ENCODE peak calls at places on chromosomes 1 and 21, in ten cellular contexts. B is A549, H is GM23338, X is ovary, J is transverse colon, W is Peyer's patch, V is tibial artery, I is fibroblast of lung, U is pancreas, S is uterus. E is an unnamed sample.

GRCh38 chr1:13543927-13544556 is 30.2 kb upstream of the LRRC38 start:
- DNase-seq in B (peak; percentile 20), V (peak; percentile 36), W (no peak), U (no peak), J (peak; percentile 13), I (peak; percentile 3), X (peak; percentile 34), S (no peak), H (peak; percentile 10), E (no peak)

GRCh38 chr1:64941466-64942117 is 24.8 kb downstream of the JAK1 start:
- DNase-seq in H (no peak), J (no peak), U (no peak), V (no peak), I (no peak), X (no peak), S (no peak), W (no peak), B (no peak), E (no peak)

GRCh38 chr1:168497376-168497952 is 46.3 kb downstream of the XCL2 start:
- DNase-seq in B (no peak), H (no peak), V (no peak), W (no peak), I (no peak), U (no peak), S (no peak), J (no peak), X (no peak), E (no peak)

GRCh38 chr1:25845664-25846063 is 13.6 kb downstream of the AUNIP start:
- DNase-seq in U (no peak), J (no peak), H (no peak), V (no peak), W (no peak), X (no peak), I (no peak), S (no peak), B (no peak), E (no peak)

GRCh38 chr1:16007671-16008341 is 3.8 kb downstream of the SRARP start:
- DNase-seq in I (no peak), B (no peak), H (no peak), S (no peak), V (no peak), J (no peak), U (peak; percentile 0), W (no peak), X (peak; percentile 1), E (no peak)

GRCh38 chr1:50412813-50413476 is 10.3 kb downstream of the DMRTA2 start:
- DNase-seq in I (no peak), V (no peak), B (no peak), X (no peak), W (no peak), S (no peak), H (no peak), J (no peak), U (no peak), E (no peak)

GRCh38 chr21:46425566-46425965 is 33.1 kb upstream of the DIP2A start:
- DNase-seq in W (no peak), I (no peak), H (no peak), V (no peak), B (no peak), U (no peak), J (no peak), S (no peak), X (no peak), E (no peak)

GRCh38 chr1:233815357-233815756 is 89.1 kb upstream of the SLC35F3 start:
- DNase-seq in V (no peak), I (no peak), J (no peak), X (no peak), U (no peak), H (no peak), S (no peak), B (no peak), W (no peak), E (no peak)

GRCh38 chr1:38941527-38942019 is at the start of gene RHBDL2:
- DNase-seq in W (no peak), S (peak; percentile 17), J (peak; percentile 82), U (peak; percentile 71), H (peak; percentile 32), B (peak; percentile 35), I (peak; percentile 61), V (peak; percentile 22), X (no peak), E (no peak)

GRCh38 chr1:185681034-185681633 is 53.1 kb upstream of the HMCN1 start:
- DNase-seq in I (peak; percentile 26), J (no peak), S (no peak), X (no peak), U (no peak), V (no peak), W (no peak), H (peak; percentile 78), B (peak; percentile 56), E (peak; percentile 52)

GRCh38 chr1:205073511-205073910 is 10.7 kb downstream of the TMEM81 start:
- DNase-seq in V (no peak), H (no peak), B (no peak), U (no peak), S (no peak), J (no peak), X (no peak), I (no peak), W (no peak), E (no peak)

GRCh38 chr1:231937013-231937754 is 310.6 kb downstream of the DISC1 start:
- DNase-seq in S (no peak), J (no peak), U (no peak), I (no peak), X (no peak), H (no peak), B (no peak), W (no peak), V (peak; percentile 46), E (no peak)

GRCh38 chr1:24300971-24301370 is 18.2 kb upstream of the GRHL3 start:
- DNase-seq in S (no peak), X (no peak), B (no peak), V (no peak), H (no peak), J (no peak), W (peak; percentile 40), I (no peak), U (no peak), E (no peak)

GRCh38 chr1:152745289-152745704 is 12.5 kb upstream of the KPRP start:
- DNase-seq in J (no peak), B (peak; percentile 31), V (no peak), S (no peak), W (no peak), H (no peak), X (no peak), U (no peak), I (peak; percentile 36), E (no peak)

GRCh38 chr1:224059897-224060462 is 53.9 kb upstream of the FBXO28 start:
- DNase-seq in H (no peak), I (no peak), J (no peak), W (no peak), V (no peak), X (no peak), U (no peak), B (no peak), S (no peak), E (no peak)

GRCh38 chr1:193190096-193190744 is 3.8 kb upstream of the B3GALT2 start:
- DNase-seq in B (peak; percentile 24), I (peak; percentile 35), X (no peak), S (no peak), U (no peak), J (no peak), V (no peak), W (no peak), H (no peak), E (no peak)

GRCh38 chr1:172530000-172530399 is 3.0 kb upstream of the SUCO start:
- DNase-seq in W (no peak), H (no peak), S (no peak), B (no peak), V (no peak), U (no peak), X (no peak), I (no peak), J (no peak), E (peak; percentile 42)

GRCh38 chr1:99177465-99177864 is 86.8 kb upstream of the PLPPR4 start:
- DNase-seq in H (no peak), W (no peak), V (no peak), I (no peak), U (no peak), B (no peak), J (no peak), S (no peak), X (no peak), E (no peak)
- TF ChIP-seq CTCF in H (no peak), W (no peak), V (no peak), I (no peak), U (no peak), B (no peak), J (no peak), S (no peak), X (no peak), E (no peak)

DNA sequence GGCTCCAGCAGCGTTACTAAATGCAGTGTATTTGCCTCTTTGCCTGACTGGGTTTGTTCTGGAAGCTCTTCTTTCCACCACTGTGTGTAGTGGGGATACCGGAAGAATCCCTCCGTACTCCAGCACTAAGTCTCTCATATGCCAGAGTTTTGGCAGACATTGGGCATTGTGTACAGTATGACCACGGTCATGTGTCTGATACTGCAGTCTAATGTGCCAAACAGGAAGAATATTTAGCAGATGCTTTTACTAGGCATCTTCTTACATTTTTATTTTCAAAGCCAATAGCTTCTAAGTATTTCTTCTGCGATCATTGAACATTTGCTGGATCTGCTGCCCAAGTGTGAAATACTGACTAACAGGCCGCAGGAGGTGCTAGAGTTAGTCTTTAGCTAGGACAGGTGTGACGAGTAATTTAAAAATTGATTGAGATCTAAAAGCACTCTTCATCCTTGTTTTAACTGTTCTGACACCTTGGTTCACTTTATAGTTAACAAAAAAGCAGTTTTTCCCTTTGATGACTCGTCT is 658 bp upstream of the FAM78B start:
- DNase-seq in W (no peak), X (no peak), S (no peak), V (no peak), J (no peak), H (peak; percentile 20), U (no peak), B (no peak), I (no peak), E (no peak)
- H3K27ac ChIP-seq in W (no peak overlapping the region), X (no peak overlapping the region), S (peak overlapping the region; percentile 75), V (peak overlapping the region; percentile 57), J (peak overlapping the region; percentile 85), H (no peak overlapping the region), U (peak overlapping the region; percentile 22), B (peak overlapping the region; percentile 65), I (no peak overlapping the region), E (no peak overlapping the region)

GRCh38 chr1:21725738-21726392 is 56.7 kb upstream of the RAP1GAP start:
- DNase-seq in S (no peak), I (no peak), W (no peak), B (no peak), H (peak; percentile 16), J (no peak), X (no peak), U (no peak), V (no peak), E (no peak)
- TF ChIP-seq CTCF in S (no peak), I (no peak), W (no peak), B (no peak), H (no peak), J (no peak), X (no peak), U (no peak), V (no peak), E (no peak)

DNA sequence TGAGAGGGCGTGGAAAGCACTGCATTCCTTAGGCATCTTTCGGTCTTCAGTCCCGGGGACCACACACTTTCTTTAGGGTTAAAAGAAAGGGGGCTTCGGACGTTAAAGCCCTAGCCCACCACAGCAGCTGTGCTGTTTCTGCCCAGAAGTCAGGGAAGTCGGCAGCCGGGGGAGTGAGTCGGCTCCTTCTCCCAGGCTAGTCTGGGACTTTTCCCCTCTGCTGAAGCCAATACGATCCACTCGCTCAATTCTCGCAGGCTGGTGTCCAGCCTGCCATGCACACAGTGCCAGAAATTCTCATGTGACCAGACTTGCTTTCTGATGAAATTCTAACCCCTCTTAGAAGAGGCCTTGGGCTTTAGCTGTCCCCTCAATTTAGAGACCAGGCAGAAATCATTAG is 67.7 kb downstream of the BCAR3 start:
- DNase-seq in I (peak; percentile 69), B (no peak), X (peak; percentile 60), V (peak; percentile 61), H (no peak), J (no peak), S (peak; percentile 61), U (no peak), W (no peak), E (no peak)
- H3K27ac ChIP-seq in I (peak overlapping the region; percentile 6), B (peak overlapping the region; percentile 99), X (peak overlapping the region; percentile 50), V (peak overlapping the region; percentile 80), H (no peak overlapping the region), J (peak overlapping the region; percentile 50), S (peak overlapping the region; percentile 65), U (peak overlapping the region; percentile 53), W (peak overlapping the region; percentile 17), E (no peak overlapping the region)